ENCODE peak calls at places on chromosome 10, in seven cellular contexts. G is psoas muscle; C is frontal cortex; J is stimulated activated CD8-positive, alpha-beta memory T cell treated with anti-CD3 and anti-CD28 coated beads, Interleukin-4, amount 100 ng/mL, for 4 hours; X is AML-193; R is iPS DF 19.7; M is RKO. D is an unnamed sample.

GRCh38 chr10:112296908-112297331 is 13.7 kb downstream of the TECTB start:
- DNase-seq in G (no peak), C (no peak), J (no peak), X (no peak), R (no peak), M (no peak), D (no peak)

GRCh38 chr10:86194684-86195083 is 171.9 kb downstream of the GRID1 start:
- DNase-seq in G (no peak), C (no peak), J (no peak), X (no peak), R (no peak), M (no peak), D (no peak)

GRCh38 chr10:104809288-104810090 is 168.4 kb downstream of the SORCS3 start:
- DNase-seq in G (no peak), C (no peak), J (no peak), X (no peak), R (peak; percentile 48), M (peak; percentile 71), D (peak; percentile 97)

GRCh38 chr10:10831085-10831484 is 186.6 kb upstream of the CELF2 start:
- DNase-seq in G (peak; percentile 75), C (no peak), J (no peak), X (no peak), R (no peak), M (peak; percentile 81), D (no peak)

GRCh38 chr10:132665946-132666732 is 119.8 kb downstream of the NKX6-2 start:
- DNase-seq in G (no peak), C (peak; percentile 54), J (no peak), X (peak; percentile 49), R (no peak), M (peak; percentile 93), D (peak; percentile 24)

GRCh38 chr10:102644066-102644645 is at the start of gene TRIM8:
- DNase-seq in G (peak; percentile 77), C (no peak), J (no peak), X (peak; percentile 48), R (no peak), M (peak; percentile 59), D (peak; percentile 50)

GRCh38 chr10:104209575-104210198 is 22.5 kb downstream of the CFAP43 start:
- DNase-seq in G (no peak), C (peak; percentile 40), J (no peak), X (peak; percentile 44), R (no peak), M (peak; percentile 65), D (peak; percentile 40)

GRCh38 chr10:14617850-14618249 is 156.8 kb downstream of the FAM107B start:
- DNase-seq in G (no peak), C (no peak), J (no peak), X (peak; percentile 91), R (no peak), M (peak; percentile 34), D (peak; percentile 16)

GRCh38 chr10:11330383-11331020 is 280.9 kb downstream of the USP6NL start:
- DNase-seq in G (no peak), C (no peak), J (no peak), X (no peak), R (no peak), M (no peak), D (no peak)

GRCh38 chr10:88781206-88781605 is 21.3 kb upstream of the LIPM start:
- DNase-seq in G (no peak), C (no peak), J (no peak), X (no peak), R (no peak), M (no peak), D (no peak)

GRCh38 chr10:96840841-96841518 is 8.9 kb downstream of the LCOR start:
- DNase-seq in G (no peak), C (no peak), J (no peak), X (peak; percentile 58), R (no peak), M (no peak), D (peak; percentile 21)

GRCh38 chr10:60315311-60315710 is 74.4 kb downstream of the ANK3 start:
- DNase-seq in G (no peak), C (no peak), J (no peak), X (no peak), R (no peak), M (no peak), D (no peak)

GRCh38 chr10:65375528-65375927 is 1550.3 kb upstream of the LRRTM3 start:
- DNase-seq in G (no peak), C (no peak), J (no peak), X (no peak), R (no peak), M (no peak), D (no peak)

GRCh38 chr10:52300599-52301277 is 13.3 kb upstream of the DKK1 start:
- DNase-seq in G (no peak), C (no peak), J (no peak), X (no peak), R (no peak), M (no peak), D (no peak)

GRCh38 chr10:49272251-49273081 is 26.5 kb upstream of the C10orf71 start:
- DNase-seq in G (peak; percentile 90), C (no peak), J (no peak), X (no peak), R (no peak), M (no peak), D (no peak)

GRCh38 chr10:18140149-18140956 is at the start of gene CACNB2:
- DNase-seq in G (peak; percentile 76), C (peak; percentile 41), J (no peak), X (no peak), R (no peak), M (no peak), D (peak; percentile 29)

GRCh38 chr10:119377905-119378736 is 164.4 kb downstream of the RGS10 start:
- DNase-seq in G (no peak), C (no peak), J (no peak), X (no peak), R (no peak), M (no peak), D (no peak)

GRCh38 chr10:66795871-66796270 is 130.0 kb upstream of the LRRTM3 start:
- DNase-seq in G (no peak), C (no peak), J (no peak), X (no peak), R (no peak), M (no peak), D (no peak)

GRCh38 chr10:12638103-12638502 is 288.8 kb downstream of the CAMK1D start:
- DNase-seq in G (no peak), C (no peak), J (no peak), X (no peak), R (no peak), M (no peak), D (peak; percentile 64)

GRCh38 chr10:100554902-100555301 is 19.2 kb downstream of the HIF1AN start:
- DNase-seq in G (no peak), C (no peak), J (no peak), X (no peak), R (no peak), M (no peak), D (no peak)

GRCh38 chr10:107126668-107127067 is 37.8 kb downstream of the SORCS1 start:
- DNase-seq in G (no peak), C (no peak), J (no peak), X (no peak), R (no peak), M (no peak), D (no peak)

GRCh38 chr10:111486346-111486745 is 409.5 kb downstream of the ADRA2A start:
- DNase-seq in G (no peak), C (no peak), J (no peak), X (no peak), R (no peak), M (no peak), D (no peak)

GRCh38 chr10:49647554-49647953 is 31.9 kb upstream of the C10orf53 start:
- DNase-seq in G (no peak), C (no peak), J (no peak), X (no peak), R (no peak), M (no peak), D (no peak)

GRCh38 chr10:35339946-35340345 is 3.6 kb downstream of the CCNY start:
- DNase-seq in G (no peak), C (no peak), J (no peak), X (no peak), R (no peak), M (peak; percentile 74), D (no peak)

GRCh38 chr10:5600908-5601307 is 65.5 kb downstream of the ASB13 start:
- DNase-seq in G (peak; percentile 26), C (no peak), J (no peak), X (no peak), R (no peak), M (no peak), D (no peak)

GRCh38 chr10:72329290-72330058 is 25.2 kb downstream of the DNAJB12 start:
- DNase-seq in G (no peak), C (no peak), J (no peak), X (no peak), R (no peak), M (no peak), D (no peak)

GRCh38 chr10:128943111-128943510 is 523.9 kb upstream of the MGMT start:
- DNase-seq in G (no peak), C (peak; percentile 35), J (no peak), X (no peak), R (no peak), M (no peak), D (no peak)

GRCh38 chr10:80152820-80153219 is 20.3 kb downstream of the PLAC9 start:
- DNase-seq in G (no peak), C (no peak), J (no peak), X (no peak), R (no peak), M (no peak), D (no peak)

GRCh38 chr10:114668375-114669080 is 10.5 kb upstream of the ABLIM1 start:
- DNase-seq in G (no peak), C (no peak), J (no peak), X (no peak), R (no peak), M (no peak), D (no peak)

GRCh38 chr10:119701861-119702260 is 24.0 kb upstream of the INPP5F start:
- DNase-seq in G (no peak), C (no peak), J (no peak), X (no peak), R (no peak), M (no peak), D (no peak)

GRCh38 chr10:2915412-2915811 is 151.9 kb upstream of the PFKP start:
- DNase-seq in G (no peak), C (no peak), J (no peak), X (no peak), R (no peak), M (no peak), D (no peak)